ENCODE peak calls at places on chromosome 20, in four cellular contexts. Z is H7, T is memory B cell, K is amygdala. W is an unnamed sample.

GRCh38 chr20:53128024-53128423 is 155.9 kb downstream of the TSHZ2 start:
- DNase-seq in Z (no peak), T (no peak), K (no peak), W (no peak)

GRCh38 chr20:1414982-1415381 is 22.1 kb upstream of the FKBP1A start:
- DNase-seq in Z (no peak), T (no peak), K (no peak), W (no peak)

GRCh38 chr20:61664741-61665320 is 400.9 kb downstream of the TAF4 start:
- DNase-seq in Z (no peak), T (no peak), K (no peak), W (no peak)

GRCh38 chr20:45404438-45404837 is 3.7 kb upstream of the DBNDD2 start:
- DNase-seq in Z (no peak), T (no peak), K (no peak), W (no peak)

GRCh38 chr20:62410742-62411478 is 3.8 kb upstream of the CABLES2 start:
- DNase-seq in Z (no peak), T (no peak), K (no peak), W (no peak)

GRCh38 chr20:63635431-63636141 is 8.7 kb upstream of the GMEB2 start:
- DNase-seq in Z (no peak), T (no peak), K (no peak), W (no peak)

GRCh38 chr20:32763202-32763999 is 1.2 kb downstream of the DNMT3B start:
- DNase-seq in Z (peak), T (peak), K (no peak), W (no peak)

GRCh38 chr20:40669692-40670091 is 19.3 kb downstream of the MAFB start:
- DNase-seq in Z (no peak), T (no peak), K (no peak), W (no peak)

GRCh38 chr20:7775072-7775471 is 165.2 kb downstream of the HAO1 start:
- DNase-seq in Z (no peak), T (no peak), K (no peak), W (no peak)

GRCh38 chr20:58640446-58640845 is 10.6 kb upstream of the STX16 start:
- DNase-seq in Z (no peak), T (no peak), K (no peak), W (no peak)

GRCh38 chr20:2379511-2380229 is 1.0 kb upstream of the TGM6 start:
- DNase-seq in Z (peak), T (no peak), K (no peak), W (no peak)

GRCh38 chr20:53322651-53323050 is 271.0 kb downstream of the ZNF217 start:
- DNase-seq in Z (no peak), T (no peak), K (no peak), W (no peak)

GRCh38 chr20:41249371-41249770 is 68.2 kb downstream of the ZHX3 start:
- DNase-seq in Z (no peak), T (no peak), K (peak), W (no peak)

GRCh38 chr20:49698477-49698876 is 15.2 kb downstream of the B4GALT5 start:
- DNase-seq in Z (no peak), T (no peak), K (no peak), W (no peak)

GRCh38 chr20:63541371-63541770 is 4.2 kb upstream of the PTK6 start:
- DNase-seq in Z (no peak), T (no peak), K (no peak), W (no peak)

GRCh38 chr20:5504061-5504739 is 187.4 kb upstream of the PROKR2 start:
- DNase-seq in Z (peak), T (peak), K (peak), W (no peak)

GRCh38 chr20:41177636-41178035 is 40.3 kb downstream of the PLCG1 start:
- DNase-seq in Z (peak), T (no peak), K (peak), W (no peak)

GRCh38 chr20:3313681-3314080 is 74.7 kb upstream of the SLC4A11 start:
- DNase-seq in Z (no peak), T (no peak), K (no peak), W (no peak)

GRCh38 chr20:34089655-34090324 is 22.3 kb downstream of the EIF2S2 start:
- DNase-seq in Z (no peak), T (no peak), K (no peak), W (no peak)

GRCh38 chr20:46304361-46304760 is 3.9 kb downstream of the CDH22 start:
- DNase-seq in Z (no peak), T (no peak), K (no peak), W (no peak)

GRCh38 chr20:1906361-1907051 is 11.3 kb downstream of the SIRPA start:
- DNase-seq in Z (no peak), T (no peak), K (no peak), W (no peak)

GRCh38 chr20:43404880-43405279 is 52.8 kb upstream of the SRSF6 start:
- DNase-seq in Z (peak), T (no peak), K (no peak), W (no peak)

GRCh38 chr20:46721476-46721875 is 12.0 kb downstream of the SLC2A10 start:
- DNase-seq in Z (no peak), T (no peak), K (no peak), W (no peak)

GRCh38 chr20:36550797-36551299 is 9.5 kb downstream of the MYL9 start:
- DNase-seq in Z (no peak), T (no peak), K (no peak), W (no peak)

GRCh38 chr20:43022568-43022967 is 167.1 kb downstream of the PTPRT start:
- DNase-seq in Z (no peak), T (no peak), K (no peak), W (no peak)

GRCh38 chr20:32626859-32627636 is 41.9 kb upstream of the NOL4L start:
- DNase-seq in Z (peak), T (peak), K (peak), W (no peak)

W was measured in D721Med.